ENCODE peak calls at places on chromosome 17, in four cellular contexts. P, D, G and W are unnamed samples.

GRCh38 chr17:61387511-61388305 is 11.9 kb upstream of the TBX2 start:
- DNase-seq in P (no peak), D (no peak), G (no peak), W (no peak)

GRCh38 chr17:6204203-6204722 is 134.1 kb downstream of the WSCD1 start:
- DNase-seq in P (no peak), D (no peak), G (no peak), W (no peak)

GRCh38 chr17:73068322-73069153 is 23.9 kb downstream of the SLC39A11 start:
- DNase-seq in P (peak), D (no peak), G (no peak), W (no peak)

GRCh38 chr17:64240741-64241347 is 22.2 kb downstream of the TEX2 start:
- DNase-seq in P (peak), D (no peak), G (no peak), W (no peak)

GRCh38 chr17:29250666-29251065 is 4.0 kb downstream of the CRYBA1 start:
- DNase-seq in P (no peak), D (no peak), G (no peak), W (no peak)

GRCh38 chr17:19304209-19304608 is 58.3 kb downstream of the B9D1 start:
- DNase-seq in P (peak), D (peak), G (no peak), W (peak)

GRCh38 chr17:73285603-73285908 is 23.9 kb upstream of the CPSF4L start:
- DNase-seq in P (no peak), D (no peak), G (no peak), W (no peak)

GRCh38 chr17:37358098-37358829 is 17.5 kb upstream of the C17orf78 start:
- DNase-seq in P (peak), D (peak), G (no peak), W (peak)

GRCh38 chr17:28368915-28369683 is 1.0 kb downstream of the VTN start:
- DNase-seq in P (no peak), D (no peak), G (no peak), W (no peak)

GRCh38 chr17:76599699-76600460 is 14.2 kb upstream of the ST6GALNAC2 start:
- DNase-seq in P (no peak), D (no peak), G (no peak), W (no peak)

GRCh38 chr17:61809816-61810392 is 53.4 kb downstream of the BRIP1 start:
- DNase-seq in P (no peak), D (peak), G (no peak), W (no peak)

GRCh38 chr17:44307387-44308186 is 814 bp upstream of the RUNDC3A start:
- DNase-seq in P (peak), D (no peak), G (no peak), W (no peak)

GRCh38 chr17:68360198-68360597 is 68.9 kb downstream of the ARSG start:
- DNase-seq in P (no peak), D (no peak), G (no peak), W (no peak)

GRCh38 chr17:80096531-80097306 is 4.7 kb upstream of the GAA start:
- DNase-seq in P (peak), D (no peak), G (no peak), W (no peak)

GRCh38 chr17:58315750-58316149 is 12.8 kb downstream of the TSPOAP1 start:
- DNase-seq in P (no peak), D (no peak), G (no peak), W (no peak)

GRCh38 chr17:44219126-44219635 is 294 bp downstream of the UBTF start:
- DNase-seq in P (peak), D (peak), G (no peak), W (peak)

GRCh38 chr17:269616-270514 is 82.7 kb downstream of the RPH3AL start:
- DNase-seq in P (peak), D (no peak), G (no peak), W (no peak)